ENCODE peak calls at places on chromosome 10, in ten cellular contexts. P is uterus, C is cardiac muscle cell, N is stomach, Y is AG04450, J is HFF-Myc, G is cardiac fibroblast, X is transverse colon, T is left ventricle myocardium inferior, M is hepatocyte. D is an unnamed sample.
A peak's percentile ranks its signal among the peaks of the same experiment; 100 is the strongest.

GRCh38 chr10:30038961-30039536 is 20.3 kb downstream of the JCAD start:
- DNase-seq in M (no peak), N (no peak), C (no peak), J (no peak), T (no peak), G (no peak), P (no peak), X (no peak), Y (no peak), D (no peak)

GRCh38 chr10:1932617-1933016 is 195.3 kb upstream of the ADARB2 start:
- DNase-seq in P (no peak), C (no peak), G (no peak), X (no peak), Y (no peak), J (no peak), N (no peak), T (no peak), M (no peak), D (no peak)

GRCh38 chr10:62047960-62048383 is 146.5 kb downstream of the ARID5B start:
- DNase-seq in P (no peak), C (peak; percentile 68), M (peak; percentile 30), N (no peak), Y (no peak), J (no peak), T (no peak), X (peak; percentile 44), G (peak; percentile 62), D (no peak)

GRCh38 chr10:71966046-71967004 is 2.1 kb downstream of the CHST3 start:
- DNase-seq in N (no peak), Y (no peak), T (no peak), C (peak; percentile 17), G (peak; percentile 35), M (no peak), X (no peak), J (no peak), P (no peak), D (no peak)

GRCh38 chr10:127989481-127989964 is 82.6 kb downstream of the PTPRE start:
- DNase-seq in N (no peak), P (no peak), C (no peak), J (no peak), T (no peak), Y (no peak), M (no peak), X (no peak), G (no peak), D (no peak)

GRCh38 chr10:63929826-63930467 is 408.7 kb downstream of the REEP3 start:
- DNase-seq in T (no peak), C (no peak), P (no peak), X (no peak), N (no peak), Y (no peak), G (no peak), J (peak; percentile 2), M (peak; percentile 44), D (no peak)

GRCh38 chr10:5762531-5762930 is 50.7 kb downstream of the GDI2 start:
- DNase-seq in X (no peak), G (no peak), T (no peak), M (no peak), N (no peak), Y (no peak), C (no peak), J (no peak), P (no peak), D (no peak)

GRCh38 chr10:43229208-43230061 is 37.4 kb downstream of the RASGEF1A start:
- DNase-seq in X (peak; percentile 24), Y (no peak), G (no peak), M (peak; percentile 64), P (peak; percentile 10), C (no peak), J (no peak), N (no peak), T (peak; percentile 13), D (peak; percentile 84)

GRCh38 chr10:23345861-23346260 is 1.3 kb upstream of the C10orf67 start:
- DNase-seq in P (no peak), C (peak; percentile 95), M (peak; percentile 40), X (no peak), Y (peak; percentile 67), T (no peak), J (peak; percentile 59), N (no peak), G (peak; percentile 87), D (no peak)

GRCh38 chr10:97355571-97355975 is 21.0 kb upstream of the FRAT2 start:
- DNase-seq in G (peak; percentile 43), N (peak; percentile 43), T (no peak), X (peak; percentile 36), P (no peak), Y (no peak), M (peak; percentile 36), J (no peak), C (peak; percentile 34), D (no peak)
- TF ChIP-seq CTCF in G (peak; percentile 41), N (no peak), T (peak; percentile 60), X (peak; percentile 39), P (peak; percentile 45), Y (peak; percentile 50), M (peak; percentile 48), J (peak; percentile 26), C (peak; percentile 50), D (no peak)

GRCh38 chr10:21511931-21512330 is 13.6 kb downstream of the SKIDA1 start:
- DNase-seq in J (no peak), G (no peak), M (no peak), T (no peak), N (no peak), X (no peak), P (no peak), Y (no peak), C (no peak), D (no peak)
- H3K4me3 ChIP-seq in J (peak overlapping the region; percentile 10), G (no peak overlapping the region), M (no peak overlapping the region), T (no peak overlapping the region), N (no peak overlapping the region), X (no peak overlapping the region), P (no peak overlapping the region), Y (no peak overlapping the region), C (peak overlapping the region; percentile 78), D (no peak overlapping the region)

DNA sequence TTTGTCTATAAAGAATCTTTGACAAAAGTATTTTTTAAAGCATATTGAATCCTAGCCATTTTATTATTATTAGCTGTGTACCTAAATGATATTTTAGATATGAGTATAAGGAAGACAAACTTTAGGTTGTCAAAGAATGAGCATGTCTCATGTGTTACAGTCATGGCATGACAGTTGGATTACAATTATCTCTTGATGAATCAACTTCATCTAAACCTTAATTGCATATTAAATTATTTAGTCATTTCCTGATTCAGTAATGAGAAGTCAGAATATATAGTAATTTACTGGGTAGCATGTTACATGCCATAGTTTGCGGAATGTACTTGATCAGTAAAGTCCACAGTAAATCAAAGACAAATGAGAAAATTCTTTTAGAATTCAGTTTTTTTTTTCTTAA is 59.2 kb downstream of the MAPK8 start:
- DNase-seq in J (no peak), Y (no peak), P (no peak), N (no peak), G (no peak), M (no peak), C (no peak), X (no peak), T (no peak), D (no peak)
- TF ChIP-seq CTCF in J (no peak), Y (no peak), P (no peak), N (no peak), G (no peak), M (no peak), C (no peak), X (no peak), T (no peak), D (no peak)

DNA sequence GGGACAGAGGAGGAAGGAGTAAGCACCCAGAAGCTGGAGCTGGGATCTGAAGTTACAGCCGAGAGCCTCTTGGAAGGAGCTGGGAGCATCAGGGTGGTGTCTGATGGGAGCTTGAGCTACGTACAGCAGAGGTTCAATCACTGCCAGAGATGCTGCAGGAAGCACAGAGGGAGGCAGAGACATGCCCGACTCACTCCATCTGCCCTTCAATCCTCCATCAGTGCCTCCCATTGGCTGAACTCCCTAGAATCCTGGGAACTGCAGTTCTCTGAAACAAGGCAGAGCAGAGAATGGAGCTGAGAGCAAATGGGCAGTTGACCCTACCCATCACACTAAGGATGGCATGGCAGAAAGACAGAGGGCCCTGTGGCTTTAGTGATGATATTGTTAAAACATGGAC is 40.0 kb upstream of the CTBP2 start:
- DNase-seq in G (no peak), X (no peak), T (no peak), N (no peak), Y (no peak), J (no peak), P (no peak), M (no peak), C (no peak), D (no peak)
- H3K4me3 ChIP-seq in G (no peak overlapping the region), X (no peak overlapping the region), T (no peak overlapping the region), N (no peak overlapping the region), Y (no peak overlapping the region), J (no peak overlapping the region), P (no peak overlapping the region), M (no peak overlapping the region), C (no peak overlapping the region), D (no peak overlapping the region)

GRCh38 chr10:44685177-44685576 is 226.0 kb upstream of the TMEM72 start:
- DNase-seq in G (no peak), T (no peak), X (no peak), Y (no peak), N (no peak), J (no peak), P (no peak), M (no peak), C (no peak), D (no peak)
- TF ChIP-seq CTCF in G (no peak), T (no peak), X (no peak), Y (no peak), N (no peak), J (no peak), P (no peak), M (no peak), C (no peak), D (no peak)

DNA sequence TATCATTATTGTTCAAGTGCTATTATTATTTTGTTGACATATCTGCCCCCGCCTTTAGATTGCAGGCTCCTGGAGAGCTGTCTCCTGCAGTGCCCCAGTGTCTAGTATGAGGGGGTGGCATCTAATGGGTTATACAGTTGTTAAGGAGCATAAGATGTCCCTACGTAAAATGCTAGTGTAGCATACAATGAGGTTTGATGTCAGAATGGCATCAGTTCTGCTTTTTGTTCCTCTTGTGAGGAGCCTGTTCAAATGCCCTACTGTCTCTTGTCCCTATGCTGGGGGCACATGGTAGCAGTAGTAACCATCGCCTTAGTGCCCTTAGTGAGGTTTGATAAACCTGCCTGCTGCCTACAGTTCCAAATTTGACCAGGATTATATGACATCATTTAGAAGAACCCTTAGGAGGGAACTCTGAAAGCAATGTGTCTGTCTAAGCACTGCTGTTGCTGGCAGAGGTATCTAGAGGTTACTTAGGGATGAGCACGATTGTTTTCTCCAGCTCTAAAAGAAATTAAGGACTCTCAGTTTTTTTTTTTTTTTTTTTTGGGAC is 9.7 kb downstream of the CREM start:
- DNase-seq in Y (no peak), P (no peak), J (no peak), T (no peak), N (no peak), M (no peak), X (no peak), G (no peak), C (no peak), D (no peak)
- H3K4me3 ChIP-seq in Y (no peak overlapping the region), P (no peak overlapping the region), J (no peak overlapping the region), T (no peak overlapping the region), N (no peak overlapping the region), M (no peak overlapping the region), X (no peak overlapping the region), G (no peak overlapping the region), C (no peak overlapping the region), D (no peak overlapping the region)